ENCODE peak calls at places on chromosomes 4 and X, in four cellular contexts. F is GM23338, H is neuronal stem cell, L is OCI-LY7. V is an unnamed sample.

GRCh38 chr4:143728171-143728570 is 27.7 kb upstream of the FREM3 start:
- DNase-seq in F (no peak), H (no peak), L (no peak), V (no peak)

GRCh38 chr4:54971474-54971950 is 153.9 kb downstream of the KDR start:
- DNase-seq in F (peak), H (peak), L (peak), V (peak)

GRCh38 chrX:103418811-103419210 is 42.5 kb downstream of the BEX3 start:
- DNase-seq in F (no peak), H (no peak), L (no peak), V (no peak)

GRCh38 chr4:114964016-114964415 is 149.4 kb downstream of the NDST4 start:
- DNase-seq in F (no peak), H (no peak), L (no peak), V (no peak)

GRCh38 chr4:124206779-124207605 is 505.5 kb downstream of the ANKRD50 start:
- DNase-seq in F (no peak), H (no peak), L (no peak), V (peak)

GRCh38 chrX:11484290-11484689 is 181.4 kb downstream of the ARHGAP6 start:
- DNase-seq in F (no peak), H (no peak), L (no peak), V (no peak)

GRCh38 chrX:39688576-39689373 is 409.0 kb downstream of the BCOR start:
- DNase-seq in F (peak), H (peak), L (no peak), V (peak)

GRCh38 chr4:114613579-114613978 is 15.0 kb downstream of the UGT8 start:
- DNase-seq in F (peak), H (no peak), L (no peak), V (no peak)

GRCh38 chr4:3629665-3630064 is 97.4 kb upstream of the LRPAP1 start:
- DNase-seq in F (no peak), H (no peak), L (no peak), V (no peak)

GRCh38 chr4:159298502-159298901 is 195.6 kb downstream of the RAPGEF2 start:
- DNase-seq in F (no peak), H (no peak), L (no peak), V (no peak)

GRCh38 chr4:3445111-3445820 is 3.5 kb downstream of the HGFAC start:
- DNase-seq in F (no peak), H (no peak), L (no peak), V (no peak)

GRCh38 chr4:151798678-151799416 is 38.0 kb upstream of the GATB start:
- DNase-seq in F (no peak), H (no peak), L (no peak), V (no peak)

GRCh38 chr4:150579591-150580234 is 2.2 kb upstream of the MAB21L2 start:
- DNase-seq in F (peak), H (peak), L (no peak), V (peak)

GRCh38 chrX:41429592-41429991 is 17.6 kb upstream of the NYX start:
- DNase-seq in F (no peak), H (no peak), L (no peak), V (no peak)

GRCh38 chr4:53510981-53511380 is 80.3 kb downstream of the LNX1 start:
- DNase-seq in F (no peak), H (no peak), L (no peak), V (no peak)

GRCh38 chr4:8725845-8726244 is 133.3 kb downstream of the CPZ start:
- DNase-seq in F (no peak), H (no peak), L (no peak), V (no peak)

GRCh38 chr4:151781026-151781425 is 20.2 kb upstream of the GATB start:
- DNase-seq in F (no peak), H (no peak), L (no peak), V (no peak)

GRCh38 chrX:134406977-134407376 is 53.0 kb upstream of the HPRT1 start:
- DNase-seq in F (no peak), H (no peak), L (no peak), V (no peak)

GRCh38 chr4:101790521-101791188 is at the start of gene BANK1:
- DNase-seq in F (peak), H (peak), L (peak), V (peak)

DNA sequence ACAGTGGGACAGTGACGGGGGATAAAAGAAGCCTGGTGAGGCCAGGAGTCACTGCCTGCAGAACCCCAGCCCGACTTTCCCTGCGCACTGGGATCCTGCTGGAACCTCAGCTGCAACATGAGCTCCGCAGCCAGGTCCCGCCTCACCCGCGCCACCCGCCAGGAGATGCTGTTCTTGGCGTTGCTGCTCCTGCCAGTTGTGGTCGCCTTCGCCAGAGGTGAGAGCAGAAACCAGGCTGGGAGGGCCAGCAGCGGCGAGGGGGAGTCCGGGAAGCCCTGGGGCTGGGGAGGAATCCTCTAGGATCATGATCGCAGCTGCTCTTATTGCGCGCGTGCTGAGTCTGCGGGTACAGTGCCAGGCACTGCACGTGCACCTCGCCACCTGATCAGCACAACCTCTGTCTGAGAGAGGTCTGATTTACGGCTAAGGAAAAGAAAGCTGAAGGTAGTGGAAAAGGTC is at the start of gene PF4V1:
- DNase-seq in F (peak), H (no peak), L (no peak), V (peak)
- H3K4me3 ChIP-seq in F (peak), H (no peak), L (no peak), V (no peak)

GRCh38 chr4:138205531-138206233 is 36.5 kb downstream of the SLC7A11 start:
- DNase-seq in F (no peak), H (no peak), L (no peak), V (no peak)

GRCh38 chr4:138204507-138204906 is 37.6 kb downstream of the SLC7A11 start:
- DNase-seq in F (no peak), H (no peak), L (no peak), V (peak)

GRCh38 chr4:138209094-138209493 is 33.1 kb downstream of the SLC7A11 start:
- DNase-seq in F (no peak), H (no peak), L (no peak), V (no peak)
- H3K4me2 ChIP-seq in F (no peak), H (no peak), L (no peak), V (no peak)

GRCh38 chr4:121950680-121951569 is 935 bp downstream of the TRPC3 start:
- DNase-seq in F (peak), H (peak), L (no peak), V (peak)
- H3K4me3 ChIP-seq in F (peak), H (peak), L (peak), V (peak)

GRCh38 chrX:131366387-131366786 is 77.3 kb upstream of the IGSF1 start:
- DNase-seq in F (peak), H (no peak), L (no peak), V (peak)
- H3K4me2 ChIP-seq in F (peak), H (no peak), L (no peak), V (no peak)

DNA sequence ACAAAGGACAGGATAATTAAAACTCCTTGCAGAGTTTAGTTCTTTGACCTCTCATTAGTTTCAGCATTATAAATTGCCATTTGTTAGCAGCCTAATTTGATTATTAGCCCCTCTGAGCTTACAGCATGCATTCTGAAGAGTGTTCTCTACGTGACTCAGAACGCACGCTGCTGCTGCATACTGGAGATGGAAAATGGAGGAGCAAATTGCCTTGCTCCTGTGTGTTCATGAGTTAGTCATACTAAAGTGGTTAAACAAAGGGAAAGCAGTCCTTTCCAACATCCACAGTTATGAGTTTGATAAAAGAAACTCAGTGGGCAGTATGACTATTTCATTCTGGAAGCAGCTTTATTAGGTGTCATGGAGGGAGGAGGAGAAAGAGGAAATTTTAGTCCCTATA is 922.5 kb downstream of the RPA4 start:
- DNase-seq in F (no peak), H (no peak), L (no peak), V (no peak)
- H3K4me3 ChIP-seq in F (no peak), H (no peak), L (no peak), V (no peak)

GRCh38 chr4:180832086-180832485 is 1411.1 kb upstream of the TENM3 start:
- DNase-seq in F (peak), H (no peak), L (peak), V (no peak)

GRCh38 chr4:180827610-180828009 is 1415.6 kb upstream of the TENM3 start:
- DNase-seq in F (no peak), H (no peak), L (no peak), V (peak)

GRCh38 chr4:180823116-180823515 is 1420.1 kb upstream of the TENM3 start:
- DNase-seq in F (no peak), H (no peak), L (no peak), V (no peak)

GRCh38 chr4:180827193-180827592 is 1416.0 kb upstream of the TENM3 start:
- DNase-seq in F (peak), H (no peak), L (no peak), V (peak)

DNA sequence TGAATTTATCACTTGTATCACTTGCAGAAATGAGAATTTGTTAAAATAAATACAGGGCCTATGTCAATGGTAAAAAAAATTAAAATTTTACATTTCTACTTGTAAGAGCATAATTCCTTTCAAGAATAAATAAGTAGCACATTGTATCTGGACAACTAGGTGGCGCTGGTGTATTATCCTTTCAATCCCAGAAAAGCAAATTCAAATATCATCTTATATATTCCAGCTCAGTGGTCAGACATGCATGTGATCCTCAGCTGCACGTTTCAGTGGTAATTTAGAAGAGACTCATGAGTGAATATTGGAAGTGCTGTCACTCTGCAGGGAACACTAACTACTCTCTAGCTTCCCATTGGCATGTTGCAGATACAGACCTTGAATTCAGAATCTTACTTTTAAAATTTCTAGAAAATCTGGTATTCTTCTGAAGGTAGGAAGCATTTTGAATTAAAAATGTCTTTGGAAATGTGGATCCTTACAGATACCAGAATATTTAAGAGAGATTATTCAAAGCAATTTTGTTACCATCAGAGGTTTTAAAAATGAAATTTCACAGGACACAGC is 1414.7 kb upstream of the TENM3 start:
- DNase-seq in F (peak), H (peak), L (peak), V (peak)
- H3K4me2 ChIP-seq in F (peak), H (no peak), L (no peak), V (no peak)

DNA sequence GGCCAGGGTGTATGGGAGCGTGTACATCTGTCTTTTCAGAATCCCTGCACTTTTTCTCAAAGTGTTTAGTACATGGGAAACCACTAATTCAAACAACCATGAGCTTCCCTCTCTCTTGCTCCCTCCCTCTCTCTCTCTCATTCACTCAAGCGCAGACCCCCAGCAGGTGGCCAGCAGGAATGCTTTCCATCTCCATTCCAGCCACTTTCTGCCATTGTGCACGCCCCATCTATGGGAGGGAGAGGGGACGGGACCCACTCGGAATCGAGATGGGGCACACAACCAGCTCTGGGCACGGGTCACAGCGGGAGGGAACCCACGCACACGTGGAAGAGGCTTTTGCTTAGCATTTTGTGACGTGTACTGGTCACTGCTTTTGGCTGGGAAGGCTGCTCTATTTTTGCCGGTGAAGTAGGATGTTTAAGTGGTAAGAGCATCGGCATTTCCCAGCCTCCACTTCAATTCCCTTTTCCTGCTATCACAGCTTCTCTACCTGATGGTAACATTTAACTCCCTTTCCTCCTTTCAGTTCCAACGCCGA is 84.3 kb downstream of the IRF2 start:
- DNase-seq in F (peak), H (peak), L (no peak), V (no peak)
- H3K4me3 ChIP-seq in F (peak), H (no peak), L (no peak), V (no peak)

DNA sequence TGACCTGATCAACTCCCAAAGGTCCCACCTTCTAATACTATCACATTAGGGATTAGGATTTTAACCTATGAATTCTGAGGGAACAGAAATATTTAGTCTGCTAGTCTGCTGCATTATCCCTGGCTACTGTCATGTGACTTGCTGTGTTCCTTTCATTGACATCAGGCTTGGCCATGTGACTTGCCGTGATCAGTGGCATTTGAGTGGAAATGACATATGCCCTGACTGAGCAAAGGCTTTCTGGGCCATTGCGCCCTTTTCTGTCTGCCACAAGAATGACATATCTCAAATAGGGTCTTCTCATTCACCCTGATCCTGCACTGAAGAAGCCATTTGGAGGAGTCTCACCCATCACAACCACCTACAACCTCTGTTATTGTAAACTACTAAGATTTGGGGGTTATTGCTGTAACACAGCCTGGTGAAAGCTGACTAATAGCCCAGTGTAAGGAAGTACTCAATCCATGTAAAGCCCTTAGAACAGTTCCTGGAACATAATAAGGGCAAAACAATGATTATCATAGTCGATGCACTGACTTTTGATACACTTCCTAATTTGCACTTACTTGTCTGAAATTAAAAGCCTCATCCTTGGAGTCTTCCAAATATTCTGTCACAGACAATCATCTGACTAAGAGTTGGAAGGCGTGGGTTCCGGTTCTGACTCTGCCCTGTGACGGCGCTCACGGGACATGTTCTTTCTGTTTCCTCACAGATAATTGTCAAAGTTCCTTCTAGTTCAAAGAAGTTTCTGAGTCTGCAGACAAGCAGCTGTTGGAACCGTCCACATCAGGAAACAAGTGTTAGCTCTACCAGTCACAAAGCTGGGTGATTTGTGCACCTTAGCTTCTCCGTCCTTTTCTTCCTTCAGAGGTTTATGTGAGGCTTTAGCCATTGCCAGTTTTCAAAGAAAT is 33.2 kb upstream of the RASGEF1B start:
- DNase-seq in F (no peak), H (no peak), L (peak), V (no peak)
- H3K4me2 ChIP-seq in F (no peak), H (no peak), L (peak), V (no peak)

GRCh38 chrX:47585273-47585672 is 3.0 kb downstream of the TIMP1 start:
- DNase-seq in F (peak), H (no peak), L (no peak), V (peak)

GRCh38 chrX:47587091-47587891 is 5.1 kb downstream of the TIMP1 start:
- DNase-seq in F (no peak), H (no peak), L (no peak), V (no peak)

GRCh38 chrX:47586043-47586787 is 4.0 kb downstream of the TIMP1 start:
- DNase-seq in F (no peak), H (no peak), L (no peak), V (no peak)

GRCh38 chrX:47583240-47583861 is 1.1 kb downstream of the TIMP1 start:
- DNase-seq in F (no peak), H (no peak), L (no peak), V (no peak)

DNA sequence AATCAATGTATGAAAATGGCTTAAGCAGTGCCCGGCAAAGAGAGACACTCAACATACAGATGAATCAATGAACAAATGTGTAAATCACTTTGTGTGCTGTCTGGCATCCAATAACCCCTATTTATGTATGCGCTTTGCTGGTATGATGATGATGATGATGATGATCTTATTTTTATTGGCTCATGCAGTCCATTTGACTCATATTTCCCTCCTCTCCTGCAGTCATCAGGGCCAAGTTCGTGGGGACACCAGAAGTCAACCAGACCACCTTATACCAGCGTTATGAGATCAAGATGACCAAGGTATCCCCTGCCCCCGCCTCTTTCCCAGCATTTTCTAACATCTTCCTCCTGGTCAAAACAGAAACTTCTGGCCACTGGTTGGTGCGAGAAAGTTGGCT is 2.5 kb downstream of the TIMP1 start:
- DNase-seq in F (no peak), H (no peak), L (no peak), V (no peak)
- H3K4me3 ChIP-seq in F (no peak), H (no peak), L (no peak), V (no peak)

DNA sequence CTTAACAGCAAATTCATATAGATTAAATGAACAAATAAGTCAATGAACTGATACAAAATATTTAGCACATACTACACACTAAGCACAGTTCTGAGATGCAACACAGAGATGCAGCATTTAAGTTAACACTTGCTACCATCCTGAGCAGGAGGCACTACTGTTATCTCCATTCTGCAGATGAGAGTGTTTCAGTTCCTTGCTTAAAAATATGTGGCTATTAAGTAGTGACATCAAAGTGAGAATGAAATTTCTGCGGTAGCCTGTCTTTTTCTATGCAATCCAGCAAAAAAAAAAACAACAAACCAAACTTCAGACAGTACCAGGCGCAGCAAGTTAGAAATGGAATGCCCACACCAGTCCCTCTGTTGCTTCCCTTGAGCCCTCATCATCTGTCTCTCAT is 90.8 kb downstream of the SHISA3 start:
- DNase-seq in F (no peak), H (no peak), L (no peak), V (no peak)
- H3K4me2 ChIP-seq in F (peak), H (no peak), L (no peak), V (no peak)

V was measured in hepatocyte.